ENCODE peak calls at places on chromosomes 4 and X, in five cellular contexts. One of them, this sample, is unnamed.
A peak's percentile ranks its signal among the peaks of the same experiment; 100 is the strongest.

GRCh38 chr4:122783301-122784215 is 43.1 kb upstream of the FGF2 start:
- DNase-seq in upper lobe of left lung: peak; percentile 35
- DNase-seq in suprapubic skin: no peak
- DNase-seq in H1: peak; percentile 72
- DNase-seq in endothelial cell of umbilical vein: peak; percentile 86
- DNase-seq in this sample: peak; percentile 10

GRCh38 chr4:7638463-7638862 is 203.7 kb upstream of the PSAPL1 start:
- DNase-seq in upper lobe of left lung: no peak
- DNase-seq in endothelial cell of umbilical vein: no peak
- DNase-seq in H1: no peak
- DNase-seq in suprapubic skin: no peak
- DNase-seq in this sample: no peak

GRCh38 chr4:48668254-48669017 is 111.6 kb downstream of the FRYL start:
- DNase-seq in suprapubic skin: no peak
- DNase-seq in H1: no peak
- DNase-seq in endothelial cell of umbilical vein: no peak
- DNase-seq in upper lobe of left lung: no peak
- DNase-seq in this sample: no peak

GRCh38 chr4:48322063-48322462 is 19.3 kb upstream of the SLAIN2 start:
- DNase-seq in H1: no peak
- DNase-seq in upper lobe of left lung: no peak
- DNase-seq in suprapubic skin: no peak
- DNase-seq in endothelial cell of umbilical vein: no peak
- DNase-seq in this sample: no peak

GRCh38 chr4:42965326-42965725 is 72.8 kb downstream of the GRXCR1 start:
- DNase-seq in suprapubic skin: no peak
- DNase-seq in endothelial cell of umbilical vein: no peak
- DNase-seq in H1: no peak
- DNase-seq in upper lobe of left lung: no peak
- DNase-seq in this sample: no peak

GRCh38 chr4:121018543-121018942 is 53.8 kb downstream of the NDNF start:
- DNase-seq in suprapubic skin: no peak
- DNase-seq in upper lobe of left lung: no peak
- DNase-seq in H1: no peak
- DNase-seq in endothelial cell of umbilical vein: no peak
- DNase-seq in this sample: no peak

GRCh38 chr4:168920438-168921081 is 89.5 kb downstream of the CBR4 start:
- DNase-seq in H1: no peak
- DNase-seq in suprapubic skin: no peak
- DNase-seq in upper lobe of left lung: no peak
- DNase-seq in endothelial cell of umbilical vein: no peak
- DNase-seq in this sample: no peak

GRCh38 chrX:41029332-41029731 is 55.9 kb upstream of the USP9X start:
- DNase-seq in suprapubic skin: no peak
- DNase-seq in endothelial cell of umbilical vein: no peak
- DNase-seq in upper lobe of left lung: no peak
- DNase-seq in H1: no peak
- DNase-seq in this sample: no peak

GRCh38 chr4:153207561-153207960 is 3.3 kb downstream of the TRIM2 start:
- DNase-seq in upper lobe of left lung: no peak
- DNase-seq in endothelial cell of umbilical vein: peak; percentile 33
- DNase-seq in suprapubic skin: no peak
- DNase-seq in H1: no peak
- DNase-seq in this sample: no peak

GRCh38 chrX:66012094-66012534 is 27.8 kb downstream of the VSIG4 start:
- DNase-seq in suprapubic skin: no peak
- DNase-seq in endothelial cell of umbilical vein: no peak
- DNase-seq in upper lobe of left lung: peak; percentile 65
- DNase-seq in H1: no peak
- DNase-seq in this sample: no peak

GRCh38 chr4:102454278-102454677 is 46.9 kb upstream of the NFKB1 start:
- DNase-seq in H1: no peak
- DNase-seq in upper lobe of left lung: no peak
- DNase-seq in suprapubic skin: no peak
- DNase-seq in endothelial cell of umbilical vein: no peak
- DNase-seq in this sample: no peak

GRCh38 chr4:17647927-17648326 is 33.5 kb downstream of the MED28 start:
- DNase-seq in endothelial cell of umbilical vein: no peak
- DNase-seq in H1: no peak
- DNase-seq in upper lobe of left lung: no peak
- DNase-seq in suprapubic skin: no peak
- DNase-seq in this sample: no peak

GRCh38 chr4:14196141-14196540 is 568.6 kb upstream of the BOD1L1 start:
- DNase-seq in suprapubic skin: no peak
- DNase-seq in H1: peak; percentile 76
- DNase-seq in upper lobe of left lung: peak; percentile 24
- DNase-seq in endothelial cell of umbilical vein: peak; percentile 52
- DNase-seq in this sample: no peak

GRCh38 chr4:2898001-2898400 is 54.4 kb downstream of the ADD1 start:
- DNase-seq in suprapubic skin: no peak
- DNase-seq in H1: no peak
- DNase-seq in endothelial cell of umbilical vein: no peak
- DNase-seq in upper lobe of left lung: no peak
- DNase-seq in this sample: no peak

GRCh38 chr4:39718366-39719323 is 20.7 kb downstream of the UBE2K start:
- DNase-seq in endothelial cell of umbilical vein: no peak
- DNase-seq in H1: peak; percentile 48
- DNase-seq in upper lobe of left lung: no peak
- DNase-seq in suprapubic skin: no peak
- DNase-seq in this sample: no peak

GRCh38 chr4:25378130-25378743 is 1.2 kb downstream of the ANAPC4 start:
- DNase-seq in endothelial cell of umbilical vein: no peak
- DNase-seq in H1: no peak
- DNase-seq in upper lobe of left lung: no peak
- DNase-seq in suprapubic skin: no peak
- DNase-seq in this sample: no peak

GRCh38 chr4:151105454-151106032 is 6.1 kb downstream of the RPS3A start:
- DNase-seq in upper lobe of left lung: no peak
- DNase-seq in suprapubic skin: no peak
- DNase-seq in endothelial cell of umbilical vein: no peak
- DNase-seq in H1: no peak
- DNase-seq in this sample: no peak

GRCh38 chrX:149699761-149700160 is 12.1 kb upstream of the MAGEA11 start:
- DNase-seq in upper lobe of left lung: no peak
- DNase-seq in H1: no peak
- DNase-seq in endothelial cell of umbilical vein: no peak
- DNase-seq in suprapubic skin: no peak
- DNase-seq in this sample: no peak

GRCh38 chr4:66284991-66285451 is 614.7 kb upstream of the EPHA5 start:
- DNase-seq in endothelial cell of umbilical vein: no peak
- DNase-seq in suprapubic skin: no peak
- DNase-seq in upper lobe of left lung: no peak
- DNase-seq in H1: no peak
- DNase-seq in this sample: no peak

GRCh38 chrX:38375888-38376287 is 23.5 kb downstream of the OTC start:
- DNase-seq in H1: no peak
- DNase-seq in suprapubic skin: no peak
- DNase-seq in endothelial cell of umbilical vein: peak; percentile 12
- DNase-seq in upper lobe of left lung: no peak
- DNase-seq in this sample: no peak

GRCh38 chr4:186676531-186677158 is 47.0 kb downstream of the FAT1 start:
- DNase-seq in endothelial cell of umbilical vein: no peak
- DNase-seq in suprapubic skin: no peak
- DNase-seq in H1: no peak
- DNase-seq in upper lobe of left lung: no peak
- DNase-seq in this sample: no peak

GRCh38 chr4:113170818-113171468 is 121.5 kb downstream of the ANK2 start:
- DNase-seq in endothelial cell of umbilical vein: no peak
- DNase-seq in suprapubic skin: no peak
- DNase-seq in H1: no peak
- DNase-seq in upper lobe of left lung: no peak
- DNase-seq in this sample: no peak

GRCh38 chr4:100517864-100518341 is at the start of gene EMCN:
- DNase-seq in H1: no peak
- DNase-seq in endothelial cell of umbilical vein: peak; percentile 90
- DNase-seq in upper lobe of left lung: no peak
- DNase-seq in suprapubic skin: no peak
- DNase-seq in this sample: no peak

GRCh38 chr4:89586864-89587263 is 250.1 kb downstream of the SNCA start:
- DNase-seq in upper lobe of left lung: no peak
- DNase-seq in endothelial cell of umbilical vein: peak; percentile 45
- DNase-seq in H1: no peak
- DNase-seq in suprapubic skin: no peak
- DNase-seq in this sample: no peak

GRCh38 chr4:159758061-159758460 is 655.2 kb downstream of the RAPGEF2 start:
- DNase-seq in endothelial cell of umbilical vein: no peak
- DNase-seq in upper lobe of left lung: no peak
- DNase-seq in suprapubic skin: no peak
- DNase-seq in H1: no peak
- DNase-seq in this sample: no peak

GRCh38 chrX:24026403-24026801 is 584 bp downstream of the KLHL15 start:
- DNase-seq in suprapubic skin: no peak
- DNase-seq in endothelial cell of umbilical vein: peak; percentile 28
- DNase-seq in upper lobe of left lung: no peak
- DNase-seq in H1: no peak
- DNase-seq in this sample: no peak

GRCh38 chr4:173264245-173264959 is 69.8 kb downstream of the HMGB2 start:
- DNase-seq in upper lobe of left lung: no peak
- DNase-seq in H1: no peak
- DNase-seq in endothelial cell of umbilical vein: peak; percentile 61
- DNase-seq in suprapubic skin: no peak
- DNase-seq in this sample: no peak

GRCh38 chr4:81621490-81621889 is 149.8 kb upstream of the RASGEF1B start:
- DNase-seq in endothelial cell of umbilical vein: no peak
- DNase-seq in upper lobe of left lung: no peak
- DNase-seq in H1: no peak
- DNase-seq in suprapubic skin: no peak
- DNase-seq in this sample: no peak

GRCh38 chr4:163553146-163553545 is 58.7 kb downstream of the TMA16 start:
- DNase-seq in H1: no peak
- DNase-seq in suprapubic skin: no peak
- DNase-seq in upper lobe of left lung: no peak
- DNase-seq in endothelial cell of umbilical vein: no peak
- DNase-seq in this sample: no peak

GRCh38 chrX:129939986-129940385 is 34.0 kb downstream of the UTP14A start:
- DNase-seq in suprapubic skin: no peak
- DNase-seq in endothelial cell of umbilical vein: no peak
- DNase-seq in H1: no peak
- DNase-seq in upper lobe of left lung: no peak
- DNase-seq in this sample: no peak

GRCh38 chrX:129726307-129727111 is 12.3 kb upstream of the XPNPEP2 start:
- DNase-seq in suprapubic skin: no peak
- DNase-seq in endothelial cell of umbilical vein: peak; percentile 76
- DNase-seq in H1: peak; percentile 75
- DNase-seq in upper lobe of left lung: peak; percentile 43
- DNase-seq in this sample: peak; percentile 35

GRCh38 chr4:28557755-28558154 is 1697.1 kb downstream of the STIM2 start:
- DNase-seq in endothelial cell of umbilical vein: peak; percentile 69
- DNase-seq in upper lobe of left lung: no peak
- DNase-seq in H1: no peak
- DNase-seq in suprapubic skin: no peak
- DNase-seq in this sample: no peak

GRCh38 chr4:165351359-165352130 is 24.1 kb downstream of the MSMO1 start:
- DNase-seq in endothelial cell of umbilical vein: no peak
- DNase-seq in upper lobe of left lung: no peak
- DNase-seq in suprapubic skin: no peak
- DNase-seq in H1: no peak
- DNase-seq in this sample: no peak

GRCh38 chr4:165343353-165344191 is 16.1 kb downstream of the MSMO1 start:
- DNase-seq in upper lobe of left lung: no peak
- DNase-seq in suprapubic skin: no peak
- DNase-seq in endothelial cell of umbilical vein: peak; percentile 53
- DNase-seq in H1: no peak
- DNase-seq in this sample: no peak

GRCh38 chr4:165347647-165348569 is 20.4 kb downstream of the MSMO1 start:
- DNase-seq in suprapubic skin: no peak
- DNase-seq in endothelial cell of umbilical vein: no peak
- DNase-seq in H1: no peak
- DNase-seq in upper lobe of left lung: no peak
- DNase-seq in this sample: no peak

GRCh38 chr4:165345663-165346417 is 18.4 kb downstream of the MSMO1 start:
- DNase-seq in suprapubic skin: no peak
- DNase-seq in endothelial cell of umbilical vein: no peak
- DNase-seq in H1: no peak
- DNase-seq in upper lobe of left lung: no peak
- DNase-seq in this sample: no peak
- TF ChIP-seq POLR2AphosphoS5 in suprapubic skin: no peak
- TF ChIP-seq POLR2AphosphoS5 in endothelial cell of umbilical vein: no peak
- TF ChIP-seq POLR2AphosphoS5 in H1: no peak
- TF ChIP-seq POLR2AphosphoS5 in upper lobe of left lung: no peak
- TF ChIP-seq POLR2AphosphoS5 in this sample: no peak

GRCh38 chr4:26404597-26405323 is 83.9 kb downstream of the RBPJ start:
- DNase-seq in H1: no peak
- DNase-seq in endothelial cell of umbilical vein: no peak
- DNase-seq in upper lobe of left lung: no peak
- DNase-seq in suprapubic skin: no peak
- DNase-seq in this sample: no peak

GRCh38 chr4:26406346-26406975 is 83.8 kb downstream of the CCKAR start:
- DNase-seq in H1: no peak
- DNase-seq in suprapubic skin: no peak
- DNase-seq in upper lobe of left lung: no peak
- DNase-seq in endothelial cell of umbilical vein: peak; percentile 4
- DNase-seq in this sample: no peak

GRCh38 chr4:26410385-26411293 is 79.6 kb downstream of the CCKAR start:
- DNase-seq in endothelial cell of umbilical vein: peak; percentile 67
- DNase-seq in H1: no peak
- DNase-seq in suprapubic skin: no peak
- DNase-seq in upper lobe of left lung: no peak
- DNase-seq in this sample: peak; percentile 54

GRCh38 chr4:26402458-26402857 is 81.6 kb downstream of the RBPJ start:
- DNase-seq in endothelial cell of umbilical vein: no peak
- DNase-seq in H1: no peak
- DNase-seq in upper lobe of left lung: no peak
- DNase-seq in suprapubic skin: no peak
- DNase-seq in this sample: no peak

DNA sequence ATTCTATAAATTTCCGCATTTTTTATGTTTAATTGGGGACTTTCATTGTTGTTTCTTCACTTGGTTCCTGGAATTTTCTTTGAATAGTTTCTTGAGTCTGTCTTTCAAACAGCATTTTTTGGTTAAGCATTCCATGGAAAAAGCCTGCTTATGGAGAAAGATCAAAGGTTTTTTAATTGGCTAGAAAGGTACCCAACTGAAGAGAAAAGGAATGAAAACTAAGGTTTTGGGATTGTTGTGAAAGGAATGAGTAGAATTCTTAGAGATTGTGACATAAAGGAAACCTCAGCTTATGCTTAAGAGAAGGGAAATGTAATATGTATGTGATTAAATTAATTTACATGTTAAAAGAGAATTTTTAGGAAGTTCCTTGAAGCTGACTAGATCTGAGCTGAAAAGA is 82.8 kb downstream of the CCKAR start:
- DNase-seq in endothelial cell of umbilical vein: no peak
- DNase-seq in H1: no peak
- DNase-seq in suprapubic skin: no peak
- DNase-seq in upper lobe of left lung: no peak
- DNase-seq in this sample: no peak
- H3K4me3 ChIP-seq in endothelial cell of umbilical vein: no peak overlapping the region
- H3K4me3 ChIP-seq in H1: no peak overlapping the region
- H3K4me3 ChIP-seq in suprapubic skin: no peak overlapping the region
- H3K4me3 ChIP-seq in upper lobe of left lung: no peak overlapping the region
- H3K4me3 ChIP-seq in this sample: no peak overlapping the region

GRCh38 chr4:64205376-64205775 is 203.9 kb downstream of the TECRL start:
- DNase-seq in H1: no peak
- DNase-seq in upper lobe of left lung: no peak
- DNase-seq in endothelial cell of umbilical vein: no peak
- DNase-seq in suprapubic skin: no peak
- DNase-seq in this sample: no peak
- TF ChIP-seq POLR2AphosphoS5 in H1: no peak
- TF ChIP-seq POLR2AphosphoS5 in upper lobe of left lung: no peak
- TF ChIP-seq POLR2AphosphoS5 in endothelial cell of umbilical vein: no peak
- TF ChIP-seq POLR2AphosphoS5 in suprapubic skin: no peak
- TF ChIP-seq POLR2AphosphoS5 in this sample: no peak

GRCh38 chrX:137441711-137442110 is 124.2 kb upstream of the ZIC3 start:
- DNase-seq in H1: no peak
- DNase-seq in upper lobe of left lung: no peak
- DNase-seq in endothelial cell of umbilical vein: no peak
- DNase-seq in suprapubic skin: no peak
- DNase-seq in this sample: no peak
- H3K4me3 ChIP-seq in H1: no peak overlapping the region
- H3K4me3 ChIP-seq in upper lobe of left lung: no peak overlapping the region
- H3K4me3 ChIP-seq in endothelial cell of umbilical vein: no peak overlapping the region
- H3K4me3 ChIP-seq in suprapubic skin: no peak overlapping the region
- H3K4me3 ChIP-seq in this sample: no peak overlapping the region

This sample was measured in prostate gland.